ENCODE peak calls at places on chromosome 6, in six cellular contexts. M is HFFc6, T is hypothalamus, Y is anterior cingulate cortex, P is GM03348, K is activated T-cell treated with anti-CD3 and anti-CD28 coated beads for 48 hours. Q is an unnamed sample.

GRCh38 chr6:41197234-41197633 is 3.7 kb downstream of the TREML2 start:
- DNase-seq in T (no peak), P (no peak), Y (no peak), M (no peak), K (no peak), Q (no peak)

GRCh38 chr6:5557506-5557905 is 296.2 kb downstream of the FARS2 start:
- DNase-seq in K (no peak), P (no peak), T (no peak), M (no peak), Y (no peak), Q (no peak)

GRCh38 chr6:152063170-152063921 is 255.9 kb downstream of the ESR1 start:
- DNase-seq in P (no peak), T (no peak), Y (no peak), M (no peak), K (no peak), Q (no peak)

GRCh38 chr6:133837801-133838349 is 51.0 kb upstream of the TCF21 start:
- DNase-seq in M (no peak), P (peak), T (no peak), K (peak), Y (no peak), Q (no peak)

GRCh38 chr6:113513086-113513485 is 344.1 kb upstream of the MARCKS start:
- DNase-seq in K (no peak), T (no peak), Y (no peak), M (no peak), P (no peak), Q (no peak)

GRCh38 chr6:89501239-89501638 is 68.3 kb downstream of the ANKRD6 start:
- DNase-seq in K (no peak), T (no peak), Y (no peak), M (no peak), P (no peak), Q (no peak)

GRCh38 chr6:30319146-30319835 is 7.4 kb upstream of the TRIM39 start:
- DNase-seq in Y (no peak), P (no peak), M (no peak), T (no peak), K (no peak), Q (peak)

GRCh38 chr6:116008470-116009229 is 52.0 kb downstream of the FRK start:
- DNase-seq in P (peak), Y (peak), K (no peak), M (peak), T (peak), Q (peak)

GRCh38 chr6:69796081-69796626 is 656 bp downstream of the LMBRD1 start:
- DNase-seq in T (no peak), Y (no peak), K (no peak), P (no peak), M (no peak), Q (peak)

GRCh38 chr6:106490974-106491373 is 130.5 kb downstream of the CRYBG1 start:
- DNase-seq in T (no peak), Y (no peak), K (no peak), M (no peak), P (no peak), Q (no peak)

GRCh38 chr6:118574051-118574865 is 26.2 kb downstream of the PLN start:
- DNase-seq in P (no peak), Y (no peak), T (no peak), M (no peak), K (no peak), Q (no peak)

GRCh38 chr6:160154471-160154870 is 32.9 kb downstream of the SLC22A1 start:
- DNase-seq in M (no peak), T (no peak), Y (no peak), K (no peak), P (no peak), Q (no peak)

GRCh38 chr6:42028234-42029061 is 21.9 kb upstream of the TAF8 start:
- DNase-seq in K (no peak), M (no peak), Y (no peak), P (peak), T (no peak), Q (peak)

GRCh38 chr6:137309078-137309762 is 90.0 kb upstream of the IFNGR1 start:
- DNase-seq in P (peak), T (peak), M (peak), K (no peak), Y (no peak), Q (peak)

GRCh38 chr6:156889469-156889868 is 112.3 kb downstream of the ARID1B start:
- DNase-seq in K (no peak), P (no peak), T (no peak), Y (no peak), M (no peak), Q (no peak)

GRCh38 chr6:2976571-2977085 is 5.3 kb upstream of the SERPINB6 start:
- DNase-seq in T (no peak), K (no peak), Y (no peak), P (peak), M (peak), Q (peak)

GRCh38 chr6:8082954-8083858 is 19.0 kb upstream of the BLOC1S5 start:
- DNase-seq in P (peak), T (no peak), Y (no peak), K (no peak), M (peak), Q (peak)

GRCh38 chr6:27890351-27891299 is 21.6 kb downstream of the OR2B2 start:
- DNase-seq in M (peak), K (peak), Y (no peak), T (peak), P (peak), Q (peak)

GRCh38 chr6:27872634-27873028 is 39.6 kb downstream of the OR2B2 start:
- DNase-seq in T (no peak), P (no peak), K (no peak), M (no peak), Y (no peak), Q (peak)

GRCh38 chr6:158645064-158646022 is 800 bp upstream of the DYNLT1 start:
- DNase-seq in M (no peak), Y (no peak), P (no peak), T (no peak), K (no peak), Q (no peak)

GRCh38 chr6:33822575-33823395 is 19.0 kb upstream of the MLN start:
- DNase-seq in P (peak), K (no peak), Y (no peak), T (no peak), M (no peak), Q (peak)

GRCh38 chr6:107129370-107129925 is 14.1 kb upstream of the BEND3 start:
- DNase-seq in K (no peak), M (no peak), T (no peak), P (no peak), Y (no peak), Q (no peak)

GRCh38 chr6:17276766-17277165 is 4.4 kb upstream of the RBM24 start:
- DNase-seq in P (peak), Y (no peak), M (peak), T (no peak), K (no peak), Q (peak)

GRCh38 chr6:165872311-165872710 is 209.3 kb upstream of the PDE10A start:
- DNase-seq in P (no peak), Y (no peak), M (no peak), K (no peak), T (no peak), Q (no peak)

GRCh38 chr6:13615802-13616140 is 636 bp downstream of the NOL7 start:
- DNase-seq in K (peak), Y (peak), T (peak), P (peak), M (no peak), Q (peak)

GRCh38 chr6:39887692-39888450 is 46.4 kb downstream of the MOCS1 start:
- DNase-seq in P (peak), T (peak), M (peak), K (no peak), Y (peak), Q (peak)

GRCh38 chr6:31701666-31702420 is 1.3 kb downstream of the ABHD16A start:
- DNase-seq in K (no peak), T (no peak), Y (no peak), M (no peak), P (peak), Q (no peak)

GRCh38 chr6:66771626-66772025 is 1064.6 kb upstream of the EYS start:
- DNase-seq in Y (no peak), K (no peak), P (no peak), M (no peak), T (no peak), Q (peak)

GRCh38 chr6:133298335-133298734 is 57.2 kb downstream of the EYA4 start:
- DNase-seq in M (no peak), T (no peak), P (no peak), K (no peak), Y (no peak), Q (no peak)

GRCh38 chr6:51045548-51045947 is 226.9 kb downstream of the TFAP2B start:
- DNase-seq in P (no peak), T (no peak), M (no peak), Y (no peak), K (no peak), Q (no peak)

GRCh38 chr6:88519227-88520019 is 353.3 kb upstream of the CNR1 start:
- DNase-seq in T (no peak), M (no peak), K (no peak), P (no peak), Y (no peak), Q (no peak)

GRCh38 chr6:157988700-157989063 is 7.0 kb downstream of the SYNJ2 start:
- DNase-seq in K (no peak), M (no peak), P (no peak), Y (no peak), T (no peak), Q (no peak)